ENCODE peak calls at places on chromosomes 11 and 22, in ten cellular contexts. Q is ovary, D is uterus, T is vagina, Y is testis, U is IMR-90, R is spleen, C is K562, G is HCT116, Z is gastrocnemius medialis. E is an unnamed sample.

GRCh38 chr11:117384045-117384444 is 56.4 kb downstream of the CEP164 start:
- DNase-seq in Z (no peak), D (peak; percentile 25), T (no peak), G (no peak), C (no peak), Y (no peak), R (no peak), U (peak; percentile 96), Q (no peak), E (peak; percentile 64)

GRCh38 chr11:111526501-111526900 is 11.9 kb downstream of the HOATZ start:
- DNase-seq in U (peak; percentile 93), Q (no peak), D (no peak), R (no peak), G (no peak), Y (no peak), Z (no peak), T (no peak), C (no peak), E (no peak)

GRCh38 chr11:44469412-44469811 is 96.1 kb upstream of the CD82 start:
- DNase-seq in Y (no peak), Z (no peak), C (no peak), R (no peak), Q (no peak), D (no peak), G (no peak), T (no peak), U (no peak), E (no peak)

GRCh38 chr11:61923166-61924015 is 6.0 kb upstream of the RAB3IL1 start:
- DNase-seq in R (no peak), Y (peak; percentile 97), T (peak; percentile 94), U (peak; percentile 63), Q (peak; percentile 82), G (no peak), D (peak; percentile 86), Z (peak; percentile 67), C (peak; percentile 59), E (no peak)

GRCh38 chr11:8256271-8257002 is 7.2 kb downstream of the LMO1 start:
- DNase-seq in U (no peak), G (no peak), Z (no peak), C (no peak), D (peak; percentile 6), Y (no peak), Q (no peak), T (no peak), R (peak; percentile 14), E (no peak)

GRCh38 chr11:15968461-15969130 is 387.8 kb downstream of the SOX6 start:
- DNase-seq in Y (no peak), D (no peak), G (no peak), Q (no peak), C (peak; percentile 14), U (no peak), T (no peak), Z (peak; percentile 53), R (no peak), E (no peak)

GRCh38 chr22:50473855-50474671 is 772 bp downstream of the SBF1 start:
- DNase-seq in Y (peak; percentile 57), C (peak; percentile 53), R (peak; percentile 86), U (peak; percentile 67), Q (no peak), T (no peak), G (no peak), D (no peak), Z (no peak), E (no peak)

GRCh38 chr11:2287102-2287501 is 14.6 kb downstream of the C11orf21 start:
- DNase-seq in G (no peak), U (no peak), Z (no peak), T (no peak), Y (peak; percentile 63), Q (no peak), D (no peak), R (no peak), C (no peak), E (no peak)

GRCh38 chr11:27094062-27094587 is 53.5 kb downstream of the BBOX1 start:
- DNase-seq in R (no peak), D (no peak), Y (no peak), Q (no peak), G (no peak), T (no peak), U (no peak), C (no peak), Z (no peak), E (no peak)

GRCh38 chr11:27097538-27097937 is 56.9 kb downstream of the BBOX1 start:
- DNase-seq in U (no peak), D (no peak), G (no peak), R (no peak), Z (no peak), T (no peak), Y (no peak), Q (no peak), C (no peak), E (no peak)

GRCh38 chr11:27089746-27090145 is 49.1 kb downstream of the BBOX1 start:
- DNase-seq in T (no peak), Q (no peak), G (no peak), U (no peak), Z (no peak), Y (no peak), R (no peak), C (no peak), D (no peak), E (no peak)

GRCh38 chr11:27100534-27100933 is 59.9 kb downstream of the BBOX1 start:
- DNase-seq in T (no peak), D (no peak), R (no peak), C (no peak), U (no peak), Z (no peak), G (no peak), Y (no peak), Q (no peak), E (no peak)

GRCh38 chr11:27095050-27095449 is 54.4 kb downstream of the BBOX1 start:
- DNase-seq in R (no peak), Z (no peak), T (no peak), G (no peak), U (no peak), Y (no peak), D (peak; percentile 18), Q (no peak), C (no peak), E (no peak)
- TF ChIP-seq POLR2A in R (no peak), Z (no peak), T (no peak), G (no peak), U (no peak), Y (no peak), D (no peak), Q (no peak), C (no peak), E (no peak)

DNA sequence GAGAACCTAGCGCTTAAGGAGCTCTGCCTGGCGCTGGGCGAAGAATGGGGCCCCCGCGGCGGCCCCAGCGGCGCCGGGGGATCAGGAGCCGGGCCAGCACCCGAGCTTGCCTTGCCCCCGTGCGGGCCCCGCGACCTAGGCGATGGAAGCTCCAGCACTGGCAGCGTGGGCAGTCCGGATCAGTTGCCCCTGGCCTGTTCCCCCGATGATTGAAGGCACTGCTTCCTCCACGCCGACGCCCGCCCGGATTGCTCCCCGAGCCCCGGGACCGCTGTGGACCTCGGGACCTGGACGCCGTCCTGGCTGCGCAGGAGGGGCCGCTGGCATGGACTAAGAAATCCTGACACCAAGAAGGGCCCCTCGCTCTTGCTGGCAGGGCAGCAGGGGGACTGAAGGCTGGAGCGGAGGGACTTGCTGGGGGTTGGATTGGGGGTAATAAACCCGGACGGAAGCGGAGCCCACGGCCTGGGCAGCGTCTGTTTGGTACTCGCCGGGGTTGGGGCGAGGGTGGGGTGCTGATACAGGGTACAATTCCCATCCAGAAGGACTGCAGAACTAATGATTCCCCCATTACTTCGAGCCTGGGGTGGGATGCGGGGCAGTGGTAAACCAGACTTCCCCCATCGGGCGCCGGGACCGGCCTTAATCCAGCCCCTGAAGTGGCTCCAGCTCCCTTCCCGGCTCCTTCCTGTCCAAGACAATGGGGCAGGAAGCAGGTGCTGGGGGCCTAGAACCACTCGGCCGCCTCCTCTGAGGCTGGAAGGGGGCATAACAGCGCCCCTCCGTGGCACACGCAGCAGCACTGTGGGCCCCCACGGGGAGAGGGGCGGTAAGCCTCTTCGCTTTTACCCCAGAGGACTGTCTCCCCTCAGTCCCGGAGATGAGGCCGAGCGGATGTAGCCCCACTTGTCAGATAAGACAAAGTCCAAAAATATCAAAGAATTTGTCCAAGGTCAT is 985 bp downstream of the CCDC85B start:
- DNase-seq in U (no peak), T (no peak), Y (peak; percentile 49), G (no peak), Z (no peak), C (no peak), D (peak; percentile 59), R (peak; percentile 90), Q (no peak), E (no peak)
- TF ChIP-seq POLR2A in U (peak; percentile 50), T (no peak), Y (no peak), G (peak; percentile 62), Z (peak; percentile 32), C (peak; percentile 76), D (no peak), R (peak; percentile 48), Q (no peak), E (peak; percentile 10)

DNA sequence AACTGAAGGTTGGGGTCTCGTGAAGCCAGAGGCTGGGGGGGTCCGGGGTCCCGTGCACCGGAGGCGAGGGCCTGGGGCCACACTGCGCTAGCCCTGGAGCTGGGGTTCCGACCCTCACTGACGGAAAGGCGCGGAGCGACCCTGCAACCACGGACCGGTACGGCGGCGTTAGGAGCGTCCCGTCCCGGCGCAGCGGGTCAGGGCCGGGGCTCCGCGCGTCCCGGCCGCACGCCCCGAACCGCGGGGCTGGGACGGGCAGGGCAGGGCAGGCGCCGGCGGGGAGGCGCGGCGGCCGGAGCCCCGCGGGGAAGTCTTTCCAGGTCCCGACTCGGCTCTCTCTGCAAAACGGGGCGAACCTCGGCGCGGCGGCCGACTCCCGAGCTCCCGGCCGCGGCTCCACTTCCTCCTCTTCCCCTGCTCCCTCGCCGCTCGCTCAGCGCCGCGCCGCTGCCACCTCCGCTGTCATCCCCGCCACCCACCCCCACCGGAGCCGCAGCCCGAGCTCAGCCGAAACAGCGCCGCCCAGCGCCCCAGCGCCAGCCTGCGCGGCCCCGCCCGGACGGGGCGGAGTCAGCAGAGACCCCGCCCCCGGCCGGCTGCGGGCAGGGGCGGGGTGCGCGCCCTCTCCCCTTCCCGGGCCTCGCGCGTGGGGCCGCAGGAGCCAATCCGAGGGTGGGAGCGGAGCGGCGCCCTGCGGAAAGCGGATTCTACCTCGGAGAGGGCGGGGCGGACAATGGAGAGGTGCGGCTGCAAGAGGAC is at the start of gene GDPD5:
- DNase-seq in R (peak; percentile 95), D (peak; percentile 82), Y (peak; percentile 79), U (peak; percentile 64), Q (peak; percentile 86), C (peak; percentile 97), T (no peak), Z (peak; percentile 56), G (peak; percentile 58), E (peak; percentile 93)
- TF ChIP-seq POLR2A in R (peak; percentile 22), D (peak; percentile 59), Y (no peak), U (no peak), Q (no peak), C (peak; percentile 62), T (no peak), Z (peak; percentile 66), G (no peak), E (peak; percentile 68)

GRCh38 chr22:35299717-35300497 is at the start of gene TOM1:
- DNase-seq in U (peak; percentile 99), D (peak; percentile 96), T (peak; percentile 99), Z (peak; percentile 96), C (peak; percentile 92), R (peak; percentile 99), Y (peak; percentile 98), G (peak; percentile 98), Q (peak; percentile 97), E (peak; percentile 82)

GRCh38 chr22:35299217-35299716 is 427 bp upstream of the TOM1 start:
- DNase-seq in T (no peak), Q (no peak), C (no peak), D (no peak), G (no peak), U (no peak), Y (no peak), R (no peak), Z (no peak), E (no peak)

GRCh38 chr22:35305525-35306070 is 5.9 kb downstream of the TOM1 start:
- DNase-seq in G (no peak), Q (no peak), R (peak; percentile 25), Y (no peak), U (no peak), Z (peak; percentile 48), C (no peak), D (no peak), T (no peak), E (no peak)

GRCh38 chr22:35303029-35303624 is 3.4 kb downstream of the TOM1 start:
- DNase-seq in Z (no peak), U (no peak), Y (no peak), G (no peak), T (no peak), Q (no peak), R (peak; percentile 46), C (no peak), D (no peak), E (no peak)

DNA sequence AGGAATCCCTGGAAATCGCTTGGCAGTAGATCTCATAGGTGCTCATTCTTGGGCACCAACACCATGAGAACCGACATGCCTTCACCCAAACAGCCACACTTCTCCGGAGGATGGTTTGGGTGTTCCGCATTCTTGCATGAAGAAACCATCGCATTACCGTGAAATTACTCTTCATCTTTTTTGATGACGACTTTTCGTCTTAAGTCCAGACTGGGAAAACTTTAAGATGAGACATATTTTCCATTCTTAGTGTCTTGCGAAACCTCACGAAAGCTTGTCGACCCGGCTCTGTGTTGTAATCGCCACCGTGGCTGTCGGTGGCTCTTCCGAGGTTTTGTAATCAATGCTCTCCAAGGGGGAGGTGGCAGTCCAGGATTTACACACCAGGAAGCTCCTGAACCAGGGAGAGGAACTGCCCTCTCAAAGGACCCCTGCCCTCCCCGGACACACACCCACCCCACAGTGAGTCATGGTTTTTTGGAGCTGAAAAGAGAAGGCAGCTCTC is 1.7 kb downstream of the TOM1 start:
- DNase-seq in R (peak; percentile 81), U (peak; percentile 96), C (peak; percentile 20), Z (peak; percentile 48), D (peak; percentile 61), Y (no peak), Q (no peak), T (no peak), G (no peak), E (no peak)
- TF ChIP-seq POLR2A in R (no peak), U (peak; percentile 78), C (no peak), Z (peak; percentile 59), D (no peak), Y (no peak), Q (no peak), T (no peak), G (no peak), E (no peak)